ENCODE peak calls at places on chromosomes 6 and 20, in four cellular contexts. W is SK-N-SH, E is K562, G is H1. B is an unnamed sample.

GRCh38 chr20:33273117-33273851 is 9.7 kb upstream of the BPIFB1 start:
- DNase-seq in W (no peak), E (no peak), G (no peak), B (no peak)

GRCh38 chr20:36435799-36436541 is 105.3 kb upstream of the MYL9 start:
- DNase-seq in W (peak; percentile 88), E (peak; percentile 97), G (peak; percentile 87), B (peak; percentile 99)

GRCh38 chr6:100968934-100969333 is 87.8 kb upstream of the ASCC3 start:
- DNase-seq in W (no peak), E (peak; percentile 3), G (peak; percentile 31), B (peak; percentile 64)

GRCh38 chr20:57062241-57062640 is 204.2 kb downstream of the BMP7 start:
- DNase-seq in W (no peak), E (no peak), G (no peak), B (no peak)

GRCh38 chr20:59028812-59029211 is 3.3 kb downstream of the ATP5F1E start:
- DNase-seq in W (no peak), E (no peak), G (no peak), B (no peak)

GRCh38 chr6:19613678-19614077 is 223.5 kb upstream of the ID4 start:
- DNase-seq in W (no peak), E (no peak), G (no peak), B (peak; percentile 39)

GRCh38 chr6:142613981-142614380 is 312.2 kb downstream of the ADGRG6 start:
- DNase-seq in W (no peak), E (no peak), G (no peak), B (no peak)

GRCh38 chr20:62019144-62019805 is 46.4 kb downstream of the TAF4 start:
- DNase-seq in W (no peak), E (no peak), G (no peak), B (no peak)

GRCh38 chr20:58439974-58440767 is 51.1 kb downstream of the VAPB start:
- DNase-seq in W (no peak), E (no peak), G (no peak), B (no peak)

GRCh38 chr20:5654557-5654956 is 95.6 kb upstream of the SHLD1 start:
- DNase-seq in W (no peak), E (peak; percentile 28), G (no peak), B (no peak)

GRCh38 chr6:25942561-25943147 is 12.2 kb upstream of the SLC17A2 start:
- DNase-seq in W (peak; percentile 25), E (peak; percentile 33), G (no peak), B (no peak)

GRCh38 chr6:70838907-70839285 is 118.0 kb downstream of the B3GAT2 start:
- DNase-seq in W (no peak), E (no peak), G (no peak), B (no peak)

GRCh38 chr6:27940766-27941165 is 16.3 kb upstream of the OR2B6 start:
- DNase-seq in W (no peak), E (peak; percentile 60), G (no peak), B (no peak)

GRCh38 chr6:12423852-12424251 is 133.7 kb downstream of the EDN1 start:
- DNase-seq in W (no peak), E (no peak), G (no peak), B (no peak)

GRCh38 chr6:160462551-160463109 is 114.5 kb downstream of the SLC22A3 start:
- DNase-seq in W (no peak), E (no peak), G (no peak), B (no peak)

GRCh38 chr20:44187054-44187762 is at the start of gene JPH2:
- DNase-seq in W (peak; percentile 64), E (no peak), G (no peak), B (peak; percentile 74)

GRCh38 chr6:56710967-56711366 is 68.3 kb upstream of the DST start:
- DNase-seq in W (no peak), E (no peak), G (no peak), B (no peak)

GRCh38 chr20:48467622-48468021 is 360.2 kb downstream of the PREX1 start:
- DNase-seq in W (no peak), E (peak; percentile 39), G (no peak), B (peak; percentile 32)

GRCh38 chr20:46117704-46118467 is at the start of gene CD40:
- DNase-seq in W (peak; percentile 66), E (peak; percentile 95), G (peak; percentile 51), B (peak; percentile 95)

GRCh38 chr6:151254451-151255081 is 14.8 kb downstream of the AKAP12 start:
- DNase-seq in W (no peak), E (no peak), G (no peak), B (no peak)

GRCh38 chr6:26195376-26195923 is 108.2 kb downstream of the HFE start:
- DNase-seq in W (peak; percentile 64), E (peak; percentile 81), G (no peak), B (no peak)

GRCh38 chr20:17556842-17557674 is 12.8 kb upstream of the DSTN start:
- DNase-seq in W (peak; percentile 53), E (peak; percentile 14), G (no peak), B (no peak)

GRCh38 chr6:98054453-98054852 is 771.4 kb upstream of the MMS22L start:
- DNase-seq in W (no peak), E (no peak), G (no peak), B (no peak)

GRCh38 chr6:17928514-17929430 is 58.7 kb downstream of the KIF13A start:
- DNase-seq in W (no peak), E (no peak), G (no peak), B (no peak)

GRCh38 chr6:75094614-75095321 is 111.1 kb downstream of the COL12A1 start:
- DNase-seq in W (no peak), E (no peak), G (no peak), B (no peak)

GRCh38 chr20:45372646-45373352 is 5.3 kb downstream of the TP53TG5 start:
- DNase-seq in W (no peak), E (no peak), G (no peak), B (peak; percentile 62)

GRCh38 chr6:95670011-95670463 is 92.7 kb downstream of the MANEA start:
- DNase-seq in W (no peak), E (no peak), G (no peak), B (no peak)

GRCh38 chr6:133923938-133924593 is 29.0 kb upstream of the TBPL1 start:
- DNase-seq in W (peak; percentile 62), E (peak; percentile 72), G (no peak), B (peak; percentile 65)

GRCh38 chr6:109236140-109237081 is 141.1 kb downstream of the CEP57L1 start:
- DNase-seq in W (no peak), E (peak; percentile 71), G (peak; percentile 58), B (peak; percentile 82)

GRCh38 chr20:891121-892080 is 24.7 kb downstream of the ANGPT4 start:
- DNase-seq in W (no peak), E (no peak), G (no peak), B (no peak)

GRCh38 chr6:147161974-147162495 is 42.2 kb upstream of the STXBP5 start:
- DNase-seq in W (no peak), E (peak; percentile 85), G (no peak), B (no peak)

GRCh38 chr20:49516916-49517315 is 34.4 kb upstream of the KCNB1 start:
- DNase-seq in W (no peak), E (no peak), G (no peak), B (no peak)

GRCh38 chr6:8639928-8640649 is 204.7 kb upstream of the SLC35B3 start:
- DNase-seq in W (no peak), E (no peak), G (no peak), B (no peak)

GRCh38 chr6:33209856-33210255 is 1.6 kb downstream of the RING1 start:
- DNase-seq in W (no peak), E (no peak), G (no peak), B (no peak)

GRCh38 chr6:33206864-33207568 is 1.3 kb upstream of the RING1 start:
- DNase-seq in W (peak; percentile 21), E (no peak), G (no peak), B (no peak)

GRCh38 chr6:33206027-33206863 is 1.8 kb downstream of the HSD17B8 start:
- DNase-seq in W (peak; percentile 3), E (no peak), G (no peak), B (no peak)

GRCh38 chr6:33207569-33208088 is 671 bp upstream of the RING1 start:
- DNase-seq in W (peak; percentile 81), E (peak; percentile 62), G (no peak), B (peak; percentile 46)

GRCh38 chr6:33208089-33208967 is at the start of gene RING1:
- DNase-seq in W (peak; percentile 96), E (peak; percentile 97), G (no peak), B (peak; percentile 89)
- TF ChIP-seq TEAD4 in W (no peak), E (peak; percentile 30), G (no peak), B (no peak)

GRCh38 chr6:158314737-158315136 is 2.5 kb downstream of the TULP4 start:
- DNase-seq in W (no peak), E (no peak), G (no peak), B (no peak)

GRCh38 chr6:158312672-158313397 is 570 bp downstream of the TULP4 start:
- DNase-seq in W (no peak), E (no peak), G (no peak), B (no peak)

GRCh38 chr6:158312165-158312564 is at the start of gene TULP4:
- DNase-seq in W (no peak), E (no peak), G (no peak), B (no peak)

GRCh38 chr6:158313989-158314388 is 1.7 kb downstream of the TULP4 start:
- DNase-seq in W (no peak), E (no peak), G (no peak), B (no peak)

GRCh38 chr6:158316022-158316421 is 3.8 kb downstream of the TULP4 start:
- DNase-seq in W (no peak), E (no peak), G (no peak), B (no peak)
- TF ChIP-seq TEAD4 in W (no peak), E (no peak), G (no peak), B (no peak)

GRCh38 chr6:44446626-44447297 is 59.3 kb downstream of the CDC5L start:
- DNase-seq in W (no peak), E (no peak), G (no peak), B (no peak)
- TF ChIP-seq TEAD4 in W (no peak), E (no peak), G (no peak), B (no peak)

GRCh38 chr6:169213814-169214520 is 39.7 kb downstream of the THBS2 start:
- DNase-seq in W (peak; percentile 9), E (no peak), G (no peak), B (no peak)

GRCh38 chr6:169212436-169212835 is 41.2 kb downstream of the THBS2 start:
- DNase-seq in W (peak; percentile 2), E (no peak), G (no peak), B (no peak)

GRCh38 chr6:169212897-169213813 is 40.5 kb downstream of the THBS2 start:
- DNase-seq in W (peak; percentile 96), E (peak; percentile 96), G (peak; percentile 54), B (peak; percentile 84)

GRCh38 chr6:169210611-169211010 is 43.0 kb downstream of the THBS2 start:
- DNase-seq in W (no peak), E (no peak), G (no peak), B (no peak)

DNA sequence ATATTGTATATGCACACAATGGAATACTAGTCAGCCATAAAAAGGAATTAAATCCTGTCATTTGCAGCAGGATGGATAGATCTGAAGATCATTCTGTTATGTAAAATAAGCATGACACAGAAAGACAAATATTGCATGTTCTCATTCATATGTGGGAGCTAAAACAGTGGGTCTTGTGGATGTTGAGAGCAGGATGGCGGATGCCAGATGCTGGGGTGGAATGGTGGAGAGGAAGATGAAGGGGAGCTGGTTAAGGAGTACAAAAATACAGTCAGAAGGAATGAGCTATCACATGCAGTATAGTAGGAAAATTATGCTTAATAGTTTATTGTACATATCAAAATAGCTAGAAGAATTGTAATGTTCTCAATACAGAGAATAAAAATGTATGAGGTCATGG is 41.8 kb downstream of the THBS2 start:
- DNase-seq in W (peak; percentile 0), E (no peak), G (no peak), B (no peak)
- TF ChIP-seq TEAD4 in W (no peak), E (no peak), G (no peak), B (no peak)

B was measured in WTC11.